ENCODE peak calls at places on chromosome 4, in six cellular contexts. P is H7, M is tibial artery, S is SK-N-SH, K is astrocyte of the spinal cord, V is upper lobe of right lung. R is an unnamed sample.

GRCh38 chr4:6918345-6918744 is 8.7 kb downstream of the TBC1D14 start:
- DNase-seq in P (no peak), M (no peak), S (no peak), K (no peak), V (no peak), R (no peak)

GRCh38 chr4:146095091-146095690 is 80.3 kb upstream of the LSM6 start:
- DNase-seq in P (peak; percentile 25), M (peak; percentile 30), S (peak; percentile 17), K (peak; percentile 68), V (no peak), R (no peak)

GRCh38 chr4:41413670-41414069 is 124.3 kb upstream of the LIMCH1 start:
- DNase-seq in P (no peak), M (no peak), S (no peak), K (peak; percentile 19), V (no peak), R (no peak)

GRCh38 chr4:38364383-38364963 is 299.5 kb upstream of the KLF3 start:
- DNase-seq in P (no peak), M (no peak), S (peak; percentile 12), K (no peak), V (no peak), R (no peak)

GRCh38 chr4:144599621-144600020 is 46.3 kb upstream of the HHIP start:
- DNase-seq in P (no peak), M (no peak), S (no peak), K (peak; percentile 67), V (no peak), R (no peak)

GRCh38 chr4:121269001-121269400 is 104.9 kb upstream of the TNIP3 start:
- DNase-seq in P (no peak), M (no peak), S (no peak), K (no peak), V (no peak), R (no peak)

GRCh38 chr4:74796631-74797030 is 2.3 kb upstream of the BTC start:
- DNase-seq in P (no peak), M (no peak), S (no peak), K (no peak), V (no peak), R (no peak)

GRCh38 chr4:21952549-21952948 is 4.0 kb upstream of the KCNIP4 start:
- DNase-seq in P (no peak), M (no peak), S (no peak), K (no peak), V (no peak), R (no peak)

GRCh38 chr4:183635737-183636136 is 23.2 kb downstream of the RWDD4 start:
- DNase-seq in P (no peak), M (no peak), S (no peak), K (no peak), V (no peak), R (no peak)

GRCh38 chr4:76211769-76212168 is 1.9 kb downstream of the SCARB2 start:
- DNase-seq in P (no peak), M (no peak), S (no peak), K (no peak), V (no peak), R (no peak)

GRCh38 chr4:186823989-186824388 is 100.3 kb upstream of the FAT1 start:
- DNase-seq in P (no peak), M (no peak), S (no peak), K (peak; percentile 32), V (no peak), R (no peak)

GRCh38 chr4:166460769-166461550 is 587.9 kb downstream of the TLL1 start:
- DNase-seq in P (no peak), M (no peak), S (no peak), K (peak; percentile 7), V (no peak), R (no peak)

GRCh38 chr4:38523524-38524448 is 140.2 kb upstream of the KLF3 start:
- DNase-seq in P (no peak), M (no peak), S (no peak), K (no peak), V (no peak), R (no peak)

GRCh38 chr4:138952405-138952804 is 63.2 kb upstream of the NOCT start:
- DNase-seq in P (no peak), M (no peak), S (no peak), K (peak; percentile 24), V (no peak), R (no peak)

GRCh38 chr4:21184788-21185187 is 484.5 kb downstream of the PACRGL start:
- DNase-seq in P (no peak), M (no peak), S (no peak), K (no peak), V (no peak), R (no peak)

GRCh38 chr4:177250056-177250696 is 59.5 kb upstream of the NEIL3 start:
- DNase-seq in P (peak; percentile 63), M (peak; percentile 41), S (peak; percentile 70), K (peak; percentile 65), V (peak; percentile 81), R (peak; percentile 41)

GRCh38 chr4:145936142-145937020 is 2.2 kb downstream of the ZNF827 start:
- DNase-seq in P (peak; percentile 93), M (peak; percentile 51), S (peak; percentile 91), K (peak; percentile 81), V (peak; percentile 87), R (peak; percentile 76)

GRCh38 chr4:186765673-186766546 is 42.3 kb upstream of the FAT1 start:
- DNase-seq in P (no peak), M (no peak), S (no peak), K (no peak), V (no peak), R (no peak)

GRCh38 chr4:37763164-37763444 is 63.4 kb upstream of the PGM2 start:
- DNase-seq in P (no peak), M (no peak), S (no peak), K (no peak), V (no peak), R (no peak)

GRCh38 chr4:13919021-13919441 is 291.5 kb upstream of the BOD1L1 start:
- DNase-seq in P (no peak), M (no peak), S (no peak), K (peak; percentile 88), V (no peak), R (no peak)

GRCh38 chr4:176475091-176475490 is 155.3 kb downstream of the SPCS3 start:
- DNase-seq in P (no peak), M (no peak), S (no peak), K (no peak), V (no peak), R (no peak)

GRCh38 chr4:123856689-123857545 is 460.3 kb downstream of the SPRY1 start:
- DNase-seq in P (peak; percentile 10), M (peak; percentile 27), S (peak; percentile 41), K (peak; percentile 51), V (no peak), R (peak; percentile 24)

GRCh38 chr4:101292901-101293300 is 54.4 kb downstream of the PPP3CA start:
- DNase-seq in P (no peak), M (no peak), S (no peak), K (peak; percentile 86), V (no peak), R (no peak)

GRCh38 chr4:140049024-140049923 is 104.7 kb downstream of the MAML3 start:
- DNase-seq in P (peak; percentile 25), M (peak; percentile 24), S (peak; percentile 62), K (peak; percentile 68), V (peak; percentile 65), R (peak; percentile 15)

GRCh38 chr4:137541866-137542648 is 9.8 kb upstream of the PCDH18 start:
- DNase-seq in P (no peak), M (no peak), S (no peak), K (no peak), V (no peak), R (no peak)

DNA sequence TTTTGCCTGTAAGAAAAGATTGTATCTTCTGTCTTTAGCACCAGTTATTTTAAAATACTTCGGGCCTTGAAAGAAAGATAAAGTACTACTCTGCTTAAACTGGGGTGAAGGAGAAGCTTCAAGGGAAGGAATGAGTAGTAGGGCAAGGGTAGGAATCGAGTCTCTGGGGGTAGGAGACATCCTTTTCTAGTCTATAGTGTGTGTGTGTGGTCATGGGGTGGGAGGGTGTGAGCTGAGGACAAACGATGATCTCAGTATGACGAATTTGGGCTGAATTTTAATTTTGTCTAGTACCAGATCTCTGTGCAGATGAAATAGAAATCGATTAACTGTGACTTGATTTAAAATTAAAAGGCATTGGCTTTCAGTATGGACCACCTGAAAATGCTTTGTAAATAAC is 3.3 kb upstream of the MYOZ2 start:
- DNase-seq in P (no peak), M (no peak), S (no peak), K (no peak), V (no peak), R (no peak)
- H3K4me3 ChIP-seq in P (no peak overlapping the region), M (no peak overlapping the region), S (no peak overlapping the region), K (no peak overlapping the region), V (no peak overlapping the region), R (no peak overlapping the region)

GRCh38 chr4:5639556-5639955 is 68.8 kb downstream of the EVC2 start:
- DNase-seq in P (no peak), M (no peak), S (no peak), K (no peak), V (no peak), R (no peak)

GRCh38 chr4:5636766-5637670 is 71.3 kb downstream of the EVC2 start:
- DNase-seq in P (no peak), M (no peak), S (no peak), K (no peak), V (no peak), R (no peak)

GRCh38 chr4:5638316-5638715 is 70.0 kb downstream of the EVC2 start:
- DNase-seq in P (no peak), M (no peak), S (no peak), K (peak; percentile 75), V (no peak), R (no peak)

GRCh38 chr4:5640096-5640495 is 68.3 kb downstream of the EVC2 start:
- DNase-seq in P (no peak), M (no peak), S (no peak), K (no peak), V (no peak), R (no peak)

GRCh38 chr4:5638976-5639375 is 69.4 kb downstream of the EVC2 start:
- DNase-seq in P (no peak), M (no peak), S (no peak), K (peak; percentile 78), V (no peak), R (no peak)
- H3K4me3 ChIP-seq in P (no peak overlapping the region), M (no peak overlapping the region), S (no peak overlapping the region), K (no peak overlapping the region), V (no peak overlapping the region), R (no peak overlapping the region)

GRCh38 chr4:3463556-3464348 is 646 bp downstream of the DOK7 start:
- DNase-seq in P (peak; percentile 77), M (no peak), S (no peak), K (no peak), V (no peak), R (no peak)
- H3K4me3 ChIP-seq in P (no peak overlapping the region), M (peak overlapping the region; percentile 56), S (no peak overlapping the region), K (no peak overlapping the region), V (peak overlapping the region; percentile 42), R (peak overlapping the region; percentile 66)

GRCh38 chr4:8473198-8473919 is 32.8 kb downstream of the TRMT44 start:
- DNase-seq in P (no peak), M (no peak), S (peak; percentile 22), K (no peak), V (no peak), R (no peak)
- H3K4me3 ChIP-seq in P (no peak overlapping the region), M (no peak overlapping the region), S (no peak overlapping the region), K (no peak overlapping the region), V (no peak overlapping the region), R (no peak overlapping the region)

R was measured in heart right ventricle.